ENCODE peak calls at places on chromosomes 16 and 17, in eight cellular contexts. R is A549, O is body of pancreas, D is HCT116, M is foreskin fibroblast, A is upper lobe of left lung, S is uterus, C is AG04450. F is an unnamed sample.
A peak's percentile ranks its signal among the peaks of the same experiment; 100 is the strongest.

GRCh38 chr16:1345651-1346421 is 5.8 kb downstream of the TSR3 start:
- DNase-seq in R (no peak), O (no peak), D (no peak), M (no peak), A (no peak), S (no peak), C (no peak), F (no peak)

GRCh38 chr16:74837056-74837455 is 62.4 kb upstream of the FA2H start:
- DNase-seq in R (no peak), O (no peak), D (no peak), M (peak; percentile 16), A (no peak), S (no peak), C (no peak), F (no peak)

GRCh38 chr16:19859166-19859565 is 25.5 kb downstream of the GPRC5B start:
- DNase-seq in R (no peak), O (no peak), D (no peak), M (no peak), A (no peak), S (no peak), C (no peak), F (no peak)

GRCh38 chr16:10240854-10241613 is 58.8 kb upstream of the GRIN2A start:
- DNase-seq in R (no peak), O (no peak), D (no peak), M (no peak), A (no peak), S (no peak), C (no peak), F (no peak)

GRCh38 chr17:76063880-76064546 is 8.3 kb downstream of the SRP68 start:
- DNase-seq in R (no peak), O (no peak), D (no peak), M (no peak), A (no peak), S (no peak), C (no peak), F (no peak)

GRCh38 chr16:73025111-73025505 is 22.8 kb downstream of the ZFHX3 start:
- DNase-seq in R (no peak), O (peak; percentile 10), D (no peak), M (peak; percentile 40), A (peak; percentile 47), S (no peak), C (no peak), F (no peak)

GRCh38 chr16:65214196-65214595 is 92.3 kb upstream of the CDH11 start:
- DNase-seq in R (no peak), O (no peak), D (no peak), M (peak; percentile 15), A (no peak), S (no peak), C (no peak), F (no peak)

GRCh38 chr17:75590314-75590761 is 2.7 kb downstream of the MYO15B start:
- DNase-seq in R (no peak), O (no peak), D (no peak), M (no peak), A (no peak), S (no peak), C (no peak), F (no peak)

GRCh38 chr17:80477647-80478478 is 1.5 kb upstream of the NPTX1 start:
- DNase-seq in R (peak; percentile 70), O (no peak), D (no peak), M (peak; percentile 85), A (no peak), S (no peak), C (no peak), F (no peak)

GRCh38 chr16:17070882-17071592 is 399.7 kb downstream of the XYLT1 start:
- DNase-seq in R (peak; percentile 6), O (peak; percentile 26), D (no peak), M (peak; percentile 2), A (peak; percentile 63), S (peak; percentile 30), C (no peak), F (no peak)

GRCh38 chr17:66545918-66546317 is 243.5 kb downstream of the PRKCA start:
- DNase-seq in R (no peak), O (no peak), D (no peak), M (no peak), A (no peak), S (no peak), C (no peak), F (no peak)

GRCh38 chr17:57619061-57619937 is 125.8 kb downstream of the CCDC182 start:
- DNase-seq in R (no peak), O (no peak), D (no peak), M (peak; percentile 50), A (no peak), S (no peak), C (no peak), F (no peak)

GRCh38 chr17:63120406-63120805 is 154.4 kb downstream of the TANC2 start:
- DNase-seq in R (no peak), O (no peak), D (no peak), M (peak; percentile 25), A (no peak), S (no peak), C (no peak), F (no peak)

GRCh38 chr17:17324616-17325015 is 21.4 kb downstream of the NT5M start:
- DNase-seq in R (no peak), O (no peak), D (no peak), M (no peak), A (no peak), S (no peak), C (no peak), F (no peak)

DNA sequence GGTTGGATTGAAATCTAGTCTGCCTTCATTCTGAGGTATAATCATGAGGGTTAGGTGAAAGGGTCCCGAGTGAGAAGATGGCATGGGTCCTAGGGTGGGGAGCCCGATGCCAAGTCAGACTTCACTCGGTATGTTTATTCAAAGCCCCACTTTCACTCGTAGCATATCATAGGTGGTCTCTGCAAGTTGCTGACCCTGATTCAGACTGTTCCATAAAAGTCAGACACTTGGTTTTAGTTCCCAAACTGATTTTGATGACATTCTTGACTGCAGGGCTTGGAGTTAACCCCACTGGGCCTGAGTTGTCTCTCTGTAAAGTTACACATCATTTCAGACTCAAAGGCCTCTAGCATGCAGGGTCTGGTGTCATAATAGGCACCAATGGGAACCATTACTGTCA is 17.8 kb downstream of the HAPSTR1 start:
- DNase-seq in R (no peak), O (no peak), D (no peak), M (no peak), A (no peak), S (no peak), C (no peak), F (no peak)
- H3K4me3 ChIP-seq in R (no peak overlapping the region), O (no peak overlapping the region), D (no peak overlapping the region), M (no peak overlapping the region), A (no peak overlapping the region), S (no peak overlapping the region), C (no peak overlapping the region), F (no peak overlapping the region)

DNA sequence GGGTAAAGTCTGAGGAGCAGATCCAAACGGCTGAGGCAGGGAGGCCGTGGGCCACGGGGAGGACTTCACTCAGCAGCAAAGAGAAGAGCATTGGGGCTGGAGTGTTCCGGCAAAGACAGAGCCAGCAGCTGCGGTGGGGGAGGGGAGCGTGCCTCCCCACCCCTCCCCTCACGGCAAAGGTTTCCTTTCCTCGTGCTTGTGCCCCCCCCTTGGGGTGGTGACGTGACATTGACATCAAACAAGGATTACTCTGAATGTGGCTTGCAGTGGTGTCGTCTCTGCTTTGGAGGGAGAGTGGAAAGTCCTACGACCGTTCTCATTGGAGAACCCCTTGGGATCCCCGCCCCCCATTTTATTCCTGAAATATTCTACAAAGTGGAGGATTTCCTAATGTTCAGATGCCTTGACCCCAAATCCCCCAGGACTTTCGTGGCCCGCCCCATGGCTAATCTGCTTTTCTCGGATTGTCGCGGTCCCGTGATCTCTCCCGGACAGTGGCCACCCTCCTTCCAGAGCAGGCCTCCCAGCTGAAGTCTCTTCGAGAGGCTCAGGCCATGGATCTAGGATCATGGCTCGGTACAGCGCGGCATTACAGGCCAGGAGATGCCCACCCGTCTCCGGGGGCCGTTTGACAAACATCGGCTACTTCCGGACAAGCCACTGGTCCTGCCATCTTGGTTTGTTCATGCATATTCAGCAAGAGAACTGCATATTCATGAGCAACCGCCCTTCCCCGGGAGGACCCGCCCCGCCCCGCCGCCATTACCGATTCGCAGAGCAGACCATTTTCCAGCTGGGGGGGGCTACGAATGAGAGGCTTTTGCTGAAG is 714 bp upstream of the POLR2A start:
- DNase-seq in R (peak; percentile 96), O (peak; percentile 96), D (peak; percentile 79), M (peak; percentile 95), A (peak; percentile 95), S (peak; percentile 96), C (peak; percentile 78), F (peak; percentile 72)
- TF ChIP-seq CTCF in R (no peak), O (no peak), D (no peak), M (no peak), A (no peak), S (no peak), C (no peak), F (no peak)

GRCh38 chr17:12624221-12624620 is 41.5 kb upstream of the MYOCD start:
- DNase-seq in R (no peak), O (no peak), D (no peak), M (no peak), A (no peak), S (no peak), C (no peak), F (no peak)

GRCh38 chr17:12627177-12627629 is 38.5 kb upstream of the MYOCD start:
- DNase-seq in R (peak; percentile 100), O (no peak), D (no peak), M (peak; percentile 87), A (no peak), S (peak; percentile 68), C (peak; percentile 97), F (peak; percentile 63)

GRCh38 chr17:12631076-12631475 is 34.6 kb upstream of the MYOCD start:
- DNase-seq in R (no peak), O (no peak), D (no peak), M (no peak), A (no peak), S (peak; percentile 33), C (no peak), F (no peak)

GRCh38 chr17:12625092-12625491 is 40.6 kb upstream of the MYOCD start:
- DNase-seq in R (no peak), O (no peak), D (no peak), M (no peak), A (no peak), S (no peak), C (no peak), F (no peak)

DNA sequence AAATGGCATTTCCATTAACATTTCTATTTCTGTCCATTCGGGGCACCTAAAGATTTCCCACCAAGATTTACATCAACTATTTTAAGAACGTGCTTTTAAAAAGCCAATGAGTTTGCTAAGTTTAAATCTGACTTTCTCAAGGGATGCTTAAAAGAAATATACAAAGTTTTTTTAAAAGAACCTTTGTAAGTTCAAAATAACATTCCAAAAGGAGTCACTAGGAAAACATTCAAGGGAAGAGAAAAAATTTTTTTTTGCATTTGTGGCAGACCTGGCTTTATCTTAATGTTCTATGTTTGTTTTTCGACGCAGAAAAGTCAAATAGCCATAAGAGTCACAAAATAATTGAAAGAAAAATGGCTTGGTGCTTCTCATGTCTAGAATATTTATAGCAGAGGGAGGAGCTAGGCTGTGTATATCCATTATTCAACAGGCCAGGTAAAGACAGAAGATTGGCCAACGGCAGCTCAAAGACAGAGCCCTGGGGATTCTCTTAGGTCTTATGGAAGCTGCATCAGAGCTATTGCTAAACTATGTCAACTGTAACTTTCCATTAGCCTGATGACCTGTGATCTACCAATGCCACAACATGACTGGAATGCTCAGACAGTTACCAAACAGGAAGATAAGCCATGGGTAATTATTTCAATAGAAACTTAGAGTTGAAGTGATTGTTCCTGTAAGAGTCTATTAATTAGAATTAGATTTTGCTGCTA is 37.8 kb upstream of the MYOCD start:
- DNase-seq in R (peak; percentile 93), O (no peak), D (no peak), M (peak; percentile 46), A (no peak), S (no peak), C (no peak), F (no peak)
- H3K4me3 ChIP-seq in R (no peak overlapping the region), O (no peak overlapping the region), D (no peak overlapping the region), M (no peak overlapping the region), A (no peak overlapping the region), S (no peak overlapping the region), C (no peak overlapping the region), F (no peak overlapping the region)

GRCh38 chr16:4273858-4274291 is 1.1 kb upstream of the TFAP4 start:
- DNase-seq in R (peak; percentile 82), O (peak; percentile 60), D (peak; percentile 51), M (peak; percentile 67), A (peak; percentile 66), S (peak; percentile 67), C (no peak), F (no peak)
- TF ChIP-seq CTCF in R (peak; percentile 33), O (peak; percentile 27), D (no peak), M (peak; percentile 26), A (peak; percentile 74), S (peak; percentile 7), C (peak; percentile 34), F (peak; percentile 28)

F was measured in HFF-Myc.